ENCODE peak calls at places on chromosomes 13 and 19, in eight cellular contexts. G, V, H, L, E, P, S and W are unnamed samples.

GRCh38 chr19:46466536-46467199 is 4.7 kb downstream of the PNMA8A start:
- DNase-seq in P (no peak), G (no peak), S (no peak), L (no peak), V (no peak), H (no peak), E (peak), W (no peak)

GRCh38 chr19:15532779-15533521 is 24.6 kb downstream of the CYP4F22 start:
- DNase-seq in G (no peak), L (no peak), P (peak), S (no peak), H (peak), V (no peak), E (no peak), W (no peak)

GRCh38 chr13:31797154-31797775 is 57.9 kb downstream of the RXFP2 start:
- DNase-seq in P (no peak), V (no peak), S (no peak), L (no peak), H (no peak), G (peak), E (no peak), W (no peak)

GRCh38 chr19:29263305-29264080 is 50.5 kb upstream of the UQCRFS1 start:
- DNase-seq in H (peak), L (no peak), E (no peak), S (peak), P (peak), G (peak), V (no peak), W (no peak)

GRCh38 chr13:87259479-87260083 is 411.6 kb upstream of the SLITRK5 start:
- DNase-seq in G (no peak), P (no peak), V (no peak), L (no peak), S (no peak), E (no peak), H (no peak), W (no peak)

GRCh38 chr19:51131780-51132680 is 7.3 kb downstream of the SIGLEC9 start:
- DNase-seq in G (no peak), H (no peak), S (no peak), V (no peak), E (no peak), L (no peak), P (peak), W (no peak)

GRCh38 chr13:61286148-61286745 is 129.4 kb downstream of the PCDH20 start:
- DNase-seq in P (no peak), L (no peak), G (peak), V (no peak), S (no peak), H (no peak), E (no peak), W (no peak)

GRCh38 chr19:17846146-17846545 is 1.6 kb downstream of the JAK3 start:
- DNase-seq in V (no peak), E (no peak), H (no peak), G (no peak), P (peak), L (no peak), S (peak), W (no peak)

GRCh38 chr13:113973218-113974164 is at the start of gene C13orf46:
- DNase-seq in L (no peak), P (no peak), G (no peak), E (no peak), S (no peak), H (no peak), V (peak), W (no peak)

GRCh38 chr13:77150651-77151050 is 123.7 kb upstream of the FBXL3 start:
- DNase-seq in G (no peak), V (no peak), S (no peak), E (no peak), P (no peak), L (no peak), H (no peak), W (no peak)

GRCh38 chr19:3161453-3161852 is 17.1 kb upstream of the S1PR4 start:
- DNase-seq in E (no peak), P (no peak), S (no peak), V (no peak), H (no peak), G (no peak), L (no peak), W (no peak)

GRCh38 chr19:40815223-40815622 is 16.2 kb downstream of the EGLN2 start:
- DNase-seq in L (no peak), E (no peak), V (no peak), S (no peak), G (no peak), H (no peak), P (no peak), W (no peak)